ENCODE peak calls at places on chromosome 20, in six cellular contexts. Q, C, I, U, T and M are unnamed samples.

GRCh38 chr20:11047559-11047958 is 373.8 kb upstream of the JAG1 start:
- DNase-seq in Q (no peak), C (no peak), I (no peak), U (no peak), T (peak), M (no peak)

GRCh38 chr20:46568570-46569129 is 18.2 kb upstream of the OCSTAMP start:
- DNase-seq in Q (peak), C (no peak), I (no peak), U (peak), T (no peak), M (peak)

GRCh38 chr20:54176610-54177009 is 2.8 kb upstream of the CYP24A1 start:
- DNase-seq in Q (no peak), C (peak), I (no peak), U (no peak), T (peak), M (no peak)

GRCh38 chr20:1803216-1804128 is 91.7 kb upstream of the SIRPA start:
- DNase-seq in Q (no peak), C (no peak), I (peak), U (peak), T (peak), M (peak)

GRCh38 chr20:53161473-53161872 is 189.3 kb downstream of the TSHZ2 start:
- DNase-seq in Q (no peak), C (no peak), I (no peak), U (no peak), T (no peak), M (no peak)

GRCh38 chr20:23874747-23875146 is 4.8 kb downstream of the CST5 start:
- DNase-seq in Q (no peak), C (no peak), I (no peak), U (no peak), T (no peak), M (no peak)

GRCh38 chr20:37937686-37938085 is 34.8 kb downstream of the VSTM2L start:
- DNase-seq in Q (no peak), C (no peak), I (no peak), U (no peak), T (no peak), M (no peak)

GRCh38 chr20:41428285-41428684 is 61.7 kb upstream of the EMILIN3 start:
- DNase-seq in Q (no peak), C (peak), I (peak), U (no peak), T (no peak), M (no peak)

GRCh38 chr20:31666258-31667042 is 28.7 kb downstream of the COX4I2 start:
- DNase-seq in Q (no peak), C (no peak), I (peak), U (peak), T (peak), M (no peak)

GRCh38 chr20:189611-190010 is at the start of gene DEFB128:
- DNase-seq in Q (no peak), C (no peak), I (no peak), U (no peak), T (no peak), M (no peak)

GRCh38 chr20:20480689-20481088 is 112.8 kb downstream of the INSM1 start:
- DNase-seq in Q (peak), C (no peak), I (no peak), U (no peak), T (no peak), M (no peak)

GRCh38 chr20:45779011-45779915 is 12.4 kb downstream of the WFDC3 start:
- DNase-seq in Q (peak), C (peak), I (no peak), U (peak), T (no peak), M (peak)

GRCh38 chr20:58788896-58789295 is 61.8 kb downstream of the GNAS-AS1 start:
- DNase-seq in Q (no peak), C (no peak), I (no peak), U (no peak), T (no peak), M (no peak)

GRCh38 chr20:19593762-19594161 is 164.3 kb upstream of the RIN2 start:
- DNase-seq in Q (no peak), C (no peak), I (no peak), U (no peak), T (no peak), M (no peak)

GRCh38 chr20:48682529-48683385 is 145.0 kb downstream of the PREX1 start:
- DNase-seq in Q (peak), C (no peak), I (no peak), U (peak), T (peak), M (peak)

GRCh38 chr20:13800728-13801134 is 15.9 kb downstream of the NDUFAF5 start:
- DNase-seq in Q (peak), C (no peak), I (no peak), U (peak), T (no peak), M (peak)

GRCh38 chr20:44349349-44349748 is 6.2 kb upstream of the HNF4A start:
- DNase-seq in Q (no peak), C (no peak), I (no peak), U (no peak), T (no peak), M (no peak)

GRCh38 chr20:60934724-60935123 is 317.3 kb upstream of the CDH4 start:
- DNase-seq in Q (no peak), C (no peak), I (no peak), U (no peak), T (no peak), M (no peak)

GRCh38 chr20:53923745-53924369 is 146.5 kb downstream of the BCAS1 start:
- DNase-seq in Q (no peak), C (no peak), I (no peak), U (no peak), T (no peak), M (no peak)

GRCh38 chr20:35953411-35954199 is 697 bp downstream of the SCAND1 start:
- DNase-seq in Q (no peak), C (peak), I (peak), U (no peak), T (peak), M (peak)

GRCh38 chr20:62583424-62583920 is 58.8 kb upstream of the SLCO4A1 start:
- DNase-seq in Q (no peak), C (no peak), I (no peak), U (no peak), T (peak), M (no peak)

GRCh38 chr20:32798046-32798985 is 21.4 kb upstream of the MAPRE1 start:
- DNase-seq in Q (no peak), C (no peak), I (no peak), U (no peak), T (no peak), M (no peak)

GRCh38 chr20:24895898-24896658 is 53.0 kb upstream of the CST7 start:
- DNase-seq in Q (no peak), C (no peak), I (no peak), U (no peak), T (no peak), M (no peak)

GRCh38 chr20:41249371-41249770 is 68.2 kb downstream of the ZHX3 start:
- DNase-seq in Q (peak), C (peak), I (no peak), U (peak), T (no peak), M (peak)

GRCh38 chr20:20712004-20712473 is 405 bp downstream of the RALGAPA2 start:
- DNase-seq in Q (no peak), C (peak), I (peak), U (peak), T (peak), M (peak)

GRCh38 chr20:42530855-42531674 is 658.6 kb downstream of the PTPRT start:
- DNase-seq in Q (no peak), C (peak), I (no peak), U (no peak), T (peak), M (no peak)

GRCh38 chr20:16699287-16699686 is 30.5 kb upstream of the SNRPB2 start:
- DNase-seq in Q (no peak), C (no peak), I (no peak), U (no peak), T (peak), M (no peak)